ENCODE peak calls at places on chromosomes 13 and 19, in four cellular contexts. I is cardiac muscle cell, D is hepatocyte, L is cardiac fibroblast. J is an unnamed sample.

GRCh38 chr13:114105351-114106225 is 26.8 kb downstream of the RASA3 start:
- DNase-seq in I (peak; percentile 51), D (no peak), L (no peak), J (no peak)

GRCh38 chr19:8722032-8722431 is 598 bp downstream of the OR2Z1 start:
- DNase-seq in I (no peak), D (no peak), L (no peak), J (no peak)

GRCh38 chr13:30898721-30899188 is 7.3 kb upstream of the MEDAG start:
- DNase-seq in I (no peak), L (peak; percentile 99), D (peak; percentile 66), J (peak; percentile 89)

GRCh38 chr13:47036291-47037008 is 139.6 kb upstream of the HTR2A start:
- DNase-seq in I (no peak), D (no peak), L (no peak), J (no peak)

GRCh38 chr19:4267101-4267900 is 11.8 kb upstream of the SHD start:
- DNase-seq in D (peak; percentile 81), L (peak; percentile 70), I (peak; percentile 72), J (no peak)

GRCh38 chr13:66216723-66217122 is 1013.4 kb downstream of the PCDH9 start:
- DNase-seq in D (no peak), I (no peak), L (peak; percentile 49), J (no peak)

GRCh38 chr19:15101479-15102082 is 5.6 kb upstream of the SYDE1 start:
- DNase-seq in L (peak; percentile 72), I (peak; percentile 48), D (peak; percentile 61), J (no peak)

GRCh38 chr13:78608705-78609463 is 5.5 kb upstream of the POU4F1 start:
- DNase-seq in L (no peak), I (no peak), D (no peak), J (no peak)

GRCh38 chr13:32790731-32791130 is 204.5 kb downstream of the PDS5B start:
- DNase-seq in I (no peak), D (peak; percentile 6), L (no peak), J (no peak)

GRCh38 chr13:52739468-52740071 is at the start of gene CNMD:
- DNase-seq in I (peak; percentile 5), D (no peak), L (no peak), J (no peak)
- H3K4me3 ChIP-seq in I (peak within 1 kb of the TSS; percentile 41), D (peak within 1 kb of the TSS; percentile 38), L (no peak within 1 kb of the TSS), J (peak within 1 kb of the TSS; percentile 20)

GRCh38 chr13:35978607-35979316 is 152.4 kb downstream of the DCLK1 start:
- DNase-seq in D (peak; percentile 68), L (peak; percentile 88), I (peak; percentile 55), J (no peak)
- H3K4me3 ChIP-seq in D (no peak overlapping the region), L (no peak overlapping the region), I (no peak overlapping the region), J (no peak overlapping the region)

GRCh38 chr19:1015782-1016646 is 4.9 kb downstream of the TMEM259 start:
- DNase-seq in D (no peak), L (no peak), I (no peak), J (no peak)

GRCh38 chr19:1017906-1018305 is 3.0 kb downstream of the TMEM259 start:
- DNase-seq in L (no peak), D (no peak), I (no peak), J (no peak)

GRCh38 chr19:1016647-1017114 is 4.2 kb downstream of the TMEM259 start:
- DNase-seq in L (peak; percentile 83), D (peak; percentile 70), I (no peak), J (no peak)

GRCh38 chr19:1018393-1018792 is 2.5 kb downstream of the TMEM259 start:
- DNase-seq in L (no peak), I (no peak), D (no peak), J (no peak)

GRCh38 chr19:1017115-1017905 is 3.6 kb downstream of the TMEM259 start:
- DNase-seq in I (no peak), L (no peak), D (no peak), J (no peak)
- H3K4me3 ChIP-seq in I (no peak overlapping the region), L (peak overlapping the region; percentile 3), D (no peak overlapping the region), J (peak overlapping the region; percentile 17)

DNA sequence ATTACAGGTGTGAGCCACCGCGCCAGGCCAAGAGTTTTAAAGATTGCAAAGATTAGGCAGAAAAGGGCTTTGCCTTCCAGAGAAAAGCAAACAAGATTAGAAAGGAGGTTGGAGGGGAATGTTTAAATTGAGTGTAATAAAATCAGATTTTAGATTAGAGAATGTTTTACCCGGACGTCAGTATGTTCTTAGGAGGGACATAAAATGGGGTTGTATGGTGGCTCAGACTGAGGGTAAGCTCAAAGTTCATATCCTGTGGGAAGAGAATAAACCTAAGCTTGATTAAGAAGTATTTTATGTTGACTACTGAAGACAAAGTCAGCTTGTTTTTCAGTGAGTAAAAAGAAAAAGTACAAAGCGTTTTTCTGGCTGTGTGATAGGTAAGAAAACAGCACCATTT is 34.1 kb upstream of the ZNF681 start:
- DNase-seq in L (no peak), I (no peak), D (no peak), J (no peak)
- H3K4me3 ChIP-seq in L (no peak overlapping the region), I (no peak overlapping the region), D (no peak overlapping the region), J (no peak overlapping the region)

GRCh38 chr13:99304541-99304940 is 2.7 kb downstream of the GPR183 start:
- DNase-seq in D (no peak), I (no peak), L (no peak), J (no peak)
- H3K4me3 ChIP-seq in D (no peak overlapping the region), I (no peak overlapping the region), L (no peak overlapping the region), J (no peak overlapping the region)

DNA sequence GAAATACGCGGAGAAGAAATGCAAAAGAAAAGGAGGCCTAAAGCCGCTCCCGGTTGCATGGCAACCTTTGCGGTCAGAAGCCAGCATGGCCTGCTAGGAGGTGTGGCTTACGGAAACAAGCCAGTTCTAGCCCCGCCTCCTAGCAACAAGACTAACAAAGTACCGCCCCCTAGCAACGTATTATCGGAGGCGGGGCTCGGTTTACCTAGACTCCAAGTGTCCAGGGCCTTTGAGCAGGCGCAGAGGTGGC is 438 bp upstream of the CYTH2 start:
- DNase-seq in D (no peak), I (no peak), L (no peak), J (peak; percentile 100)
- H3K4me3 ChIP-seq in D (no peak overlapping the region), I (peak overlapping the region; percentile 11), L (peak overlapping the region; percentile 28), J (peak overlapping the region; percentile 55)

DNA sequence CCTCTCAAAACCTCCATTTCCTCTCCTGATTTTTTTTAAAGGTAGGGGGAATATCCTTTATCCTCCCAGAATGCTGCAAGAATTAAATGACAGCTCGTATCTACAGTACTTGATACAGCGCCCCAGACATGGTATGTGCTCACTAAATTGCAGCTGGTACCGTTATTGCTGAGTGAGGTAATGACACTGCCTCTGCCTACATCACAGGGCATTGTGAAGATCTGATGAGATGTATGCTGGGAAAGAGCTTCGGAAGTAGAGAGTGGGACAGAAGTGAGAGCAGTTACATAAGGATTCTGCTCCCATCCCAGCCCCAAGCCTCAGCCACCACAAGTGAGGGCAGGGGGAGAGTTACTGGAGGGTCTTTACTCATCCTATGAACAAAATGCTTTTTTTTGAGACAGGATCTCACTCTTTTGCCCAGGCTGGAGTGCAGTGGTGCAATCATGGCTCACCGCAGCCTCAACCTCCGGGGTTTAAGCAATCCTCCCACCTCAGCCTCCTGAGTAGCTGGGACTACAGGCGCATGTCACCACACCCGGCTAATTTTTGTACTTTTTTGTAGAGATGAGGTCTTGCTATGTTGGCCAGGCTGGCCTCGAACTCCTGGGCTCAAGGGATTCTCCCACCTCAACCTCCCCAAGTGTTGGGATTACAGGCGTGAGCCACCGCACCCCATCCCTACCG is 1.7 kb upstream of the FKRP start:
- DNase-seq in D (no peak), I (no peak), L (no peak), J (no peak)
- H3K4me3 ChIP-seq in D (no peak overlapping the region), I (no peak overlapping the region), L (no peak overlapping the region), J (peak overlapping the region; percentile 89)

GRCh38 chr19:33799507-33799906 is 2.8 kb downstream of the KCTD15 start:
- DNase-seq in L (no peak), D (no peak), I (no peak), J (no peak)

GRCh38 chr19:33796164-33797100 is at the start of gene KCTD15:
- DNase-seq in L (peak; percentile 58), I (peak; percentile 74), D (peak; percentile 68), J (no peak)

GRCh38 chr19:33800012-33800680 is 3.5 kb downstream of the KCTD15 start:
- DNase-seq in L (no peak), I (no peak), D (no peak), J (no peak)

GRCh38 chr19:33798701-33799111 is 2.0 kb downstream of the KCTD15 start:
- DNase-seq in D (no peak), L (peak; percentile 29), I (peak; percentile 35), J (no peak)

GRCh38 chr19:33797821-33798633 is 1.4 kb downstream of the KCTD15 start:
- DNase-seq in I (peak; percentile 81), L (peak; percentile 51), D (peak; percentile 55), J (no peak)
- H3K4me3 ChIP-seq in I (peak overlapping the region; percentile 78), L (peak overlapping the region; percentile 79), D (peak overlapping the region; percentile 93), J (peak overlapping the region; percentile 76)

GRCh38 chr19:1363599-1363998 is 20.1 kb upstream of the NDUFS7 start:
- DNase-seq in L (no peak), I (no peak), D (no peak), J (no peak)

GRCh38 chr19:1361601-1362384 is 21.9 kb upstream of the NDUFS7 start:
- DNase-seq in L (peak; percentile 84), D (no peak), I (no peak), J (no peak)

GRCh38 chr19:1360126-1360817 is 23.4 kb upstream of the NDUFS7 start:
- DNase-seq in D (no peak), I (no peak), L (no peak), J (no peak)

GRCh38 chr19:1362385-1363257 is 21.1 kb upstream of the NDUFS7 start:
- DNase-seq in L (no peak), D (no peak), I (no peak), J (no peak)

DNA sequence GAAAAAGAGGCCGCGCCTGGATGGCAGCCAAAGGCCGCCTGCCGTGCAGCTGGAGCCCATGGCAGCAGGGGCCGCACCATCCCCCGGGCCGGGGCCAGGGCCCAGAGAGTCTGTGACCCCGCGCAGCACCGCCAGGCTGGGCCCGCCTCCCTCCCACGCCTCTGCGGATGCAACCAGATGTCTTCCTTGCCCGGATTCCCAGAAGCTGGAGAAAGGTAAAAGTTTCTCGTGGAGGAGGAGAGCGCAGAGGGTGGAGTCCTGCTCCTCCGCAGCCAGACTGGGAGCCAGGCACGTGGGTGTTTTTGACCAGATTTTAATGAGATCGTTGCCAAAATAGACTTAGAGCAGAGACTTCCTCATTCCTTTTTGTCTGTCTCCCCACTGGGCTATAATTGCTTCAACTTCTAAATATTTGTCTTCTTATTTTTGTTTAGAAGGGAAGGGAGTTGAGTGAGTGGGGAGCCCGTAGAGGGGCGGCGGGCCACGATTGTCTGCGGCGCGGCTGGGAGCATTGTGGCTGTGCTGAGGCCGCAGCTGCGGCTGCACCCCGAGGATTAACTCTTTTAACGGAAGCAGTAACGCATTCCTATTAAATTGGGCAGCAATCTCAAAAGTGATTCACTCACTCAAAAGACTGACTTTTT is 22.8 kb upstream of the NDUFS7 start:
- DNase-seq in D (peak; percentile 37), L (peak; percentile 76), I (no peak), J (peak; percentile 58)
- H3K4me3 ChIP-seq in D (no peak overlapping the region), L (peak overlapping the region; percentile 25), I (no peak overlapping the region), J (peak overlapping the region; percentile 46)

J was measured in AG04450.